ENCODE peak calls at places on chromosomes 16 and 17, in four cellular contexts. V is small intestine, Q is RCC 7860, H is SW 1271. N is an unnamed sample.

GRCh38 chr17:48051706-48052486 is 3.7 kb downstream of the NFE2L1 start:
- DNase-seq in V (peak), Q (no peak), H (no peak), N (peak)

GRCh38 chr17:4513113-4514032 is 14.7 kb downstream of the SPNS2 start:
- DNase-seq in V (no peak), Q (no peak), H (no peak), N (peak)

GRCh38 chr17:5283531-5284315 is 1.6 kb downstream of the RABEP1 start:
- DNase-seq in V (peak), Q (no peak), H (no peak), N (no peak)

GRCh38 chr17:77651983-77652382 is 306.5 kb upstream of the TNRC6C start:
- DNase-seq in V (no peak), Q (no peak), H (no peak), N (no peak)

GRCh38 chr17:7463368-7463846 is 16.0 kb downstream of the ZBTB4 start:
- DNase-seq in V (no peak), Q (no peak), H (no peak), N (no peak)

GRCh38 chr17:78484300-78485159 is 92.7 kb downstream of the DNAH17 start:
- DNase-seq in V (peak), Q (no peak), H (no peak), N (no peak)

GRCh38 chr16:27387724-27388123 is 14.2 kb upstream of the IL21R start:
- DNase-seq in V (no peak), Q (no peak), H (no peak), N (no peak)

GRCh38 chr17:65544658-65545057 is 16.8 kb downstream of the AXIN2 start:
- DNase-seq in V (no peak), Q (no peak), H (no peak), N (no peak)

GRCh38 chr17:17613708-17614114 is 22.2 kb upstream of the PEMT start:
- DNase-seq in V (peak), Q (peak), H (peak), N (no peak)

GRCh38 chr17:77481476-77482374 is 341.0 kb downstream of the SEC14L1 start:
- DNase-seq in V (no peak), Q (no peak), H (no peak), N (no peak)

GRCh38 chr16:30186782-30187555 is 3.6 kb downstream of the CORO1A start:
- DNase-seq in V (peak), Q (no peak), H (no peak), N (peak)

GRCh38 chr16:14409563-14409962 is 220.5 kb downstream of the PARN start:
- DNase-seq in V (peak), Q (peak), H (no peak), N (peak)

GRCh38 chr16:27471661-27472060 is 69.7 kb downstream of the IL21R start:
- DNase-seq in V (no peak), Q (no peak), H (no peak), N (no peak)

GRCh38 chr16:57025941-57026777 is 36.8 kb downstream of the NLRC5 start:
- DNase-seq in V (peak), Q (no peak), H (no peak), N (peak)

GRCh38 chr17:75250009-75250471 is 11.4 kb downstream of the GGA3 start:
- DNase-seq in V (no peak), Q (no peak), H (no peak), N (no peak)

N was measured in right cardiac atrium.